ENCODE peak calls at places on chromosomes 5 and 9, in nine cellular contexts. T is CD8-positive, alpha-beta memory T cell; U is CD8-positive, alpha-beta T cell; Q is uterus; R is ovary; I is right cardiac atrium; G is fibroblast of lung; Z is suprapubic skin; H is A549. O is an unnamed sample. For H3K4me1, the result is how much of the 10 kb centered on the place peaks cover.

GRCh38 chr5:155116456-155117251 is 103.1 kb downstream of the KIF4B start:
- DNase-seq in T (no peak), U (no peak), Q (no peak), R (no peak), I (no peak), G (no peak), Z (no peak), H (no peak), O (no peak)

GRCh38 chr5:152218694-152219093 is 186.4 kb downstream of the NMUR2 start:
- DNase-seq in T (no peak), U (no peak), Q (no peak), R (no peak), I (no peak), G (no peak), Z (no peak), H (no peak), O (no peak)

GRCh38 chr9:87685871-87686519 is 39.9 kb upstream of the CTSL start:
- DNase-seq in T (no peak), U (no peak), Q (no peak), R (no peak), I (peak), G (peak), Z (no peak), H (no peak), O (no peak)

GRCh38 chr9:136831002-136831719 is 11.1 kb upstream of the AJM1 start:
- DNase-seq in T (no peak), U (no peak), Q (no peak), R (no peak), I (no peak), G (no peak), Z (no peak), H (no peak), O (peak)

GRCh38 chr5:81819556-81820314 is 68.8 kb upstream of the SSBP2 start:
- DNase-seq in T (no peak), U (no peak), Q (no peak), R (no peak), I (no peak), G (peak), Z (no peak), H (peak), O (no peak)

GRCh38 chr9:121819511-121820231 is 168.2 kb downstream of the DAB2IP start:
- DNase-seq in T (no peak), U (no peak), Q (no peak), R (no peak), I (no peak), G (peak), Z (no peak), H (no peak), O (no peak)

GRCh38 chr5:10333154-10334006 is 20.1 kb upstream of the MARCHF6 start:
- DNase-seq in T (no peak), U (no peak), Q (no peak), R (peak), I (peak), G (no peak), Z (no peak), H (peak), O (peak)

GRCh38 chr5:72160299-72160698 is 53.0 kb downstream of the MAP1B start:
- DNase-seq in T (no peak), U (no peak), Q (no peak), R (no peak), I (no peak), G (peak), Z (no peak), H (no peak), O (no peak)

GRCh38 chr5:4868140-4868735 is 271.9 kb upstream of the ADAMTS16 start:
- DNase-seq in T (no peak), U (no peak), Q (no peak), R (peak), I (peak), G (no peak), Z (no peak), H (peak), O (no peak)

GRCh38 chr5:11564716-11565115 is 339.5 kb downstream of the CTNND2 start:
- DNase-seq in T (no peak), U (no peak), Q (no peak), R (no peak), I (no peak), G (no peak), Z (no peak), H (no peak), O (no peak)

GRCh38 chr9:92180669-92181181 is 65.5 kb upstream of the SPTLC1 start:
- DNase-seq in T (no peak), U (no peak), Q (no peak), R (no peak), I (no peak), G (peak), Z (no peak), H (no peak), O (no peak)

GRCh38 chr5:58925627-58926545 is 343.0 kb downstream of the RAB3C start:
- DNase-seq in T (no peak), U (no peak), Q (no peak), R (no peak), I (no peak), G (no peak), Z (no peak), H (no peak), O (no peak)
- H3K4me1 ChIP-seq in T (under half), U (under half), Q (under half), R (under half), I (under half), G (under half), Z (under half), H (half or more), O (under half)

GRCh38 chr5:173323799-173324114 is 4.5 kb downstream of the STC2 start:
- DNase-seq in T (no peak), U (no peak), Q (no peak), R (no peak), I (no peak), G (no peak), Z (no peak), H (no peak), O (no peak)
- H3K4me1 ChIP-seq in T (under half), U (under half), Q (under half), R (under half), I (under half), G (under half), Z (half or more), H (under half), O (half or more)

GRCh38 chr5:150410524-150411244 is 2.0 kb downstream of the CD74 start:
- DNase-seq in T (peak), U (peak), Q (peak), R (peak), I (peak), G (peak), Z (no peak), H (peak), O (peak)
- H3K4me1 ChIP-seq in T (under half), U (under half), Q (under half), R (under half), I (under half), G (under half), Z (under half), H (under half), O (under half)

DNA sequence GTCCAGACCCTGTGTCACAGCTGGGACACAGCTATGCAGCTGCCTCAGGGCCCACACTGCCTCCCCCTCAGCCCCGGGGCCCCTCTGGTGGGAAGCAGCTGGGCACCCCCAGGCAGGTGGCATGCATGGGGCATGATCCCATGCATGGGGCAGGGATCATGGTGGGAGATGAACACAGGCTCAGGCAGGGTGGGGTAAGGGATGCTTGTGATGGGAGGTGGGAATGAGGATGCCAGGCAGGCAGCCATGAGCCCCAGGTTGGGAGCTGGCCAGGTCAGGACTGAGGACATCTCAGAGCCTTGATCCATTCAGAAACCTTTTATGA is 19.7 kb downstream of the EEIG1 start:
- DNase-seq in T (no peak), U (no peak), Q (peak), R (no peak), I (no peak), G (no peak), Z (no peak), H (no peak), O (peak)
- H3K4me1 ChIP-seq in T (half or more), U (half or more), Q (under half), R (under half), I (under half), G (under half), Z (half or more), H (half or more), O (under half)

O was measured in heart left ventricle.